ENCODE peak calls at places on chromosomes 7 and 10, in ten cellular contexts. E is neural crest cell, T is fibroblast of the aortic adventitia, G is RWPE1, B is AG04449, A is body of pancreas, V is B cell, J is nephron progenitor cell, R is Peyer's patch, X is heart left ventricle. K is an unnamed sample.

GRCh38 chr7:45701701-45702460 is 127.7 kb downstream of the ADCY1 start:
- DNase-seq in X (no peak), A (no peak), E (no peak), G (no peak), J (no peak), R (no peak), V (no peak), T (no peak), B (no peak), K (no peak)

GRCh38 chr7:149714081-149714909 is 59.1 kb downstream of the ZNF467 start:
- DNase-seq in E (peak; percentile 83), J (peak; percentile 98), R (peak; percentile 88), B (no peak), A (peak; percentile 93), G (peak; percentile 83), V (peak; percentile 98), X (peak; percentile 92), T (peak; percentile 75), K (peak; percentile 74)

GRCh38 chr7:79652619-79653018 is 199.2 kb upstream of the MAGI2 start:
- DNase-seq in E (no peak), A (no peak), T (peak; percentile 33), X (no peak), J (no peak), G (no peak), B (no peak), V (no peak), R (no peak), K (no peak)

GRCh38 chr7:876077-876971 is at the start of gene GET4:
- DNase-seq in B (peak; percentile 62), T (peak; percentile 93), J (peak; percentile 96), R (peak; percentile 95), E (peak; percentile 97), G (peak; percentile 86), A (peak; percentile 99), V (peak; percentile 99), X (peak; percentile 96), K (peak; percentile 90)

GRCh38 chr10:73909716-73910115 is 1.2 kb upstream of the PLAU start:
- DNase-seq in A (no peak), R (no peak), B (no peak), E (no peak), G (no peak), V (no peak), J (no peak), X (no peak), T (no peak), K (no peak)

GRCh38 chr7:51186531-51186930 is 130.1 kb downstream of the COBL start:
- DNase-seq in A (no peak), X (peak; percentile 52), E (no peak), J (no peak), V (no peak), T (no peak), G (peak; percentile 10), B (no peak), R (no peak), K (no peak)

GRCh38 chr7:176786-177185 is 15.6 kb upstream of the FAM20C start:
- DNase-seq in G (no peak), R (no peak), T (no peak), X (no peak), V (no peak), E (no peak), B (no peak), A (no peak), J (no peak), K (no peak)

GRCh38 chr7:1455241-1455939 is 3.9 kb downstream of the MICALL2 start:
- DNase-seq in X (no peak), J (no peak), R (peak; percentile 88), V (no peak), T (no peak), G (peak; percentile 87), B (no peak), A (peak; percentile 97), E (no peak), K (no peak)

GRCh38 chr7:50409856-50410468 is 40.2 kb downstream of the FIGNL1 start:
- DNase-seq in V (peak; percentile 74), A (no peak), X (no peak), R (no peak), J (no peak), E (no peak), T (no peak), G (no peak), B (no peak), K (no peak)

GRCh38 chr10:122336961-122337360 is 37.5 kb upstream of the PLEKHA1 start:
- DNase-seq in X (no peak), J (no peak), G (no peak), V (no peak), A (no peak), E (no peak), T (no peak), B (no peak), R (no peak), K (no peak)

GRCh38 chr10:68239596-68240150 is 7.8 kb upstream of the ATOH7 start:
- DNase-seq in T (no peak), G (no peak), R (no peak), B (no peak), E (no peak), V (no peak), A (no peak), X (no peak), J (no peak), K (no peak)

GRCh38 chr7:116511552-116512523 is 12.3 kb downstream of the CAV2 start:
- DNase-seq in A (no peak), G (peak; percentile 62), B (no peak), R (no peak), T (no peak), E (no peak), J (no peak), V (peak; percentile 52), X (peak; percentile 50), K (peak; percentile 35)

GRCh38 chr7:157461805-157462771 is 125.3 kb downstream of the DNAJB6 start:
- DNase-seq in T (no peak), R (peak; percentile 41), B (no peak), J (no peak), G (no peak), E (no peak), X (no peak), A (no peak), V (no peak), K (no peak)

DNA sequence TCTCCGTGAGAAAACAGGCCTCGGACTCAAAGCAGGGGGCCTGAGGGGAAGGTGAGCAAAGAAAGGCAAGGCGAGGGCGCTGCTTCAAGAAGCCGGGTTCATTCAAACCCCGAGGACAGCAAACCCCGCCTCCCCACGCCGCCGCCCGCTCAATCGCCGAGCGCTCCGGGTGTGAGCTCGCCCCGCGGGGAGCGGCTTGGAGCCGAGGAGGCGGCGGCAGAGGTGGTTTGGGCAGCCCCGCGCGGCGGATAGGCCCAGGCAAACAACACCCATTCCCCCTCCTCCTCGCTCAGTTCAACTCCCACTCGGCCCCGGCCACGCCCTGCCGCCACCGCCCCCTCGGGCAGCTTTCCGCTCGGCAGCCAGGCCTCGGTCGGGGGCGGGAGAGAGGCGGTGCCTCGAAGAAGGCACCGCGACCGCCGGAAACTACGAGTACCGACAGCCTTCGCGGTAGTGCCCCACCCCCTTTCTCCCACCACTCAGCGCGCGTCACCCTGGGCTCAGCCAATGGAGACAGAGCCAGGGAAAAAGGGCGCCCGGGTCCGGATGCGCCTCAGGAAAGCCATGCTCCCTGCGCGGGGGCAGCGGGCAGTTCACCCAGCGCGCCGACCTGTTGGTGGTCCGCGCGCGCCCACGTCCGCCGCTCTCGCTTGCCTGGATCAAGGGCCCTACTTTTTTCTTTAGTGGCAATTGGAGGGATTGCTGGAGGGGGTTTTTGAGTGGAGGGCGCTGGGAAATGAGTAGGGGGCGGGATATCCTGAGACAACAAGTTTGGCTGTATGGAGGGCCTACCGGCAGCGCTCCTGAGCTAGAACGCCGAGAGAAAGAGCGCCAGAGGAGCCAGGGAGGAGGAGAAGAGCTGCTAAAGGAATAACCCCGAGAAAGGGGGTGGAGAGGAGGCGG is 674 bp upstream of the SP4 start:
- DNase-seq in B (peak; percentile 81), V (peak; percentile 100), J (peak; percentile 99), X (peak; percentile 99), R (peak; percentile 99), G (peak; percentile 98), T (peak; percentile 97), A (peak; percentile 99), E (peak; percentile 97), K (peak; percentile 96)
- TF ChIP-seq CTCF in B (peak; percentile 12), V (no peak), J (no peak), X (no peak), R (peak; percentile 32), G (no peak), T (no peak), A (no peak), E (peak; percentile 7), K (no peak)

DNA sequence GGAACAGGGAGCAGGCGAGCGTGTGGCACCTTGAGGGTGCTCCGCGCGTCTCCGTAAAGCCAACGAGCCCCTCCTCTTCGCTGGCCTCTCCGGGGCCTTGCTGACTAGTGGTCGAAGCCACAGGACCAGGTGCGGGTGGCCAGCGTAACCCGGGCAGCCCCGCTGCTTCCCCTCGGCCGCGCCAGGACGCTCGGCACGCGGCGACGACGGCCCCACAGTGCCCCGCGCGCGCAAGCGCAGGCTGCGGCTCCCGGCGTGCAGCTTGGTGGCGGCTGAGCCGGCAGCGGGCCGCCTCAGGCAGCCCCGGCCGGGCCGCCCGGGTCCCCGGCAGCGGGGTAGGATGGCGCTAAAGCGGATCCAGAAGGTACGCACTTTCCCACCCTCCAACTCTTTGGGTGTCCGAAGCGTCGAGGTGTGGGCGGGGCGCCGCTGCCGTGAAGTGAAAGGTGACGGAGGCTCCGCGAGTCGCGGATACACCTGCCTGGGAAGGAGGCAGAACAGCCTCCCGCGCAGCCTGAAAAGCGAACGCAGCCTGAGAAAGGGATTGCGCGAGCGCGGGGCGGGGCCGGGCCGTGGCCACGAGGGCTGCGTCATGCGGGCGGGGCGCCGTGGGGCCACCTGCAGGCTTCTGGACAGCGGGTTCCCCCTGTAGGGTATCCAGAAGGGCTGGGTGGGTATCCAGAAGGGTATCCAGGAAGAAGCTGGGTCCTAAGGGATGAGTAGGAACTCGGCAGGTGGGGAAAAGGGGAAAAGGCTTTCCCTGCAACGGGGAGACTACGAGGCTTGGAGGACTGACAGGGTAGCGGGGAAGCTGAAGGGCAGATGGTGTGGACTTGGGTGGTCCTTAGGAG is at the start of gene UBE2D4:
- DNase-seq in J (peak; percentile 78), T (peak; percentile 52), R (peak; percentile 96), G (peak; percentile 87), E (peak; percentile 64), V (peak; percentile 92), B (no peak), X (peak; percentile 83), A (peak; percentile 95), K (peak; percentile 58)
- TF ChIP-seq CTCF in J (no peak), T (no peak), R (no peak), G (peak; percentile 13), E (no peak), V (no peak), B (no peak), X (peak; percentile 18), A (no peak), K (no peak)

GRCh38 chr10:63901228-63901627 is 380.0 kb downstream of the REEP3 start:
- DNase-seq in T (no peak), R (no peak), B (no peak), A (no peak), J (no peak), E (no peak), X (no peak), V (no peak), G (no peak), K (no peak)
- TF ChIP-seq CTCF in T (no peak), R (no peak), B (peak; percentile 30), A (no peak), J (peak; percentile 17), E (peak; percentile 38), X (no peak), V (no peak), G (no peak), K (peak; percentile 20)

DNA sequence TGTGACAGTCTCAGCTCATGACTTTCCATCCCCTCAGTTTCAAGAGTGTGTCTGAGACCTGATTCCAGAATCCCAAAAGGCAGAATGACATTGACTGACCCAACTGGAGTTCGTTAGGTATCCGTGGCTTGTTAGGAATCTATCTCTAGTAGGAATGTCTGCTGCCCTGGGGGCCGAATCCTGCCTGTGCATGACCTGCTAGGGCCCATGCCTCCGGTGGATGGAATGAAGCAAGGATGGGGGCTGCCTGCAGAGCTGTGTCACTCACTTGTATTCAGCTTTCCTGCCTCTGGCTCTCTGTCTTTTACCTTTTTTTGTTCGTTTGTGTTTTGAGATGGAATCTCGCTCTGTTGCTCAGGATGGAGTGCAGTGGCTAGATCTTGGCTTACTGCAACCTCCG is 129.5 kb downstream of the SDK1 start:
- DNase-seq in B (no peak), T (no peak), A (no peak), R (no peak), X (no peak), E (no peak), V (no peak), G (peak; percentile 48), J (no peak), K (no peak)
- TF ChIP-seq CTCF in B (no peak), T (no peak), A (no peak), R (no peak), X (no peak), E (no peak), V (no peak), G (no peak), J (no peak), K (no peak)